ENCODE peak calls at places on chromosomes 11 and 22, in six cellular contexts. M, N, X, E, O and F are unnamed samples.

GRCh38 chr11:19306570-19306969 is 65.8 kb upstream of the E2F8 start:
- DNase-seq in M (no peak), X (no peak), N (no peak), O (no peak), E (no peak), F (no peak)

GRCh38 chr11:130428271-130428670 is at the start of gene ADAMTS8:
- DNase-seq in O (no peak), E (no peak), X (no peak), N (no peak), M (no peak), F (no peak)

GRCh38 chr22:23553922-23554870 is 25.9 kb downstream of the IGLL1 start:
- DNase-seq in X (no peak), O (no peak), M (no peak), N (no peak), E (no peak), F (no peak)

GRCh38 chr22:50726643-50727340 is 11.2 kb upstream of the ACR start:
- DNase-seq in N (no peak), X (no peak), O (no peak), M (no peak), E (no peak), F (no peak)

GRCh38 chr11:42923651-42924050 is 388.1 kb upstream of the API5 start:
- DNase-seq in O (no peak), E (no peak), X (no peak), M (no peak), N (no peak), F (no peak)

GRCh38 chr11:15663778-15664218 is 549.1 kb downstream of the INSC start:
- DNase-seq in M (no peak), X (no peak), O (no peak), N (no peak), E (no peak), F (no peak)

GRCh38 chr11:105609341-105609781 is 512 bp upstream of the GRIA4 start:
- DNase-seq in E (peak), X (no peak), N (no peak), O (peak), M (peak), F (peak)

GRCh38 chr11:103877221-103877620 is 159.2 kb upstream of the DDI1 start:
- DNase-seq in N (no peak), E (no peak), O (no peak), X (no peak), M (peak), F (peak)

GRCh38 chr11:117273550-117274289 is 17.4 kb upstream of the BACE1-AS start:
- DNase-seq in X (peak), N (peak), M (peak), O (peak), E (peak), F (peak)

GRCh38 chr11:124897681-124898680 is at the start of gene ROBO4:
- DNase-seq in N (peak), E (peak), X (peak), O (peak), M (peak), F (peak)

GRCh38 chr22:43155789-43156188 is 4.4 kb downstream of the TSPO start:
- DNase-seq in M (no peak), E (no peak), X (no peak), N (no peak), O (peak), F (no peak)

GRCh38 chr22:24553597-24554315 is 1.2 kb downstream of the GUCD1 start:
- DNase-seq in M (peak), E (no peak), O (peak), N (no peak), X (no peak), F (peak)

GRCh38 chr11:9263840-9264380 is 1.2 kb downstream of the DENND5A start:
- DNase-seq in O (no peak), N (no peak), M (peak), E (no peak), X (no peak), F (no peak)

GRCh38 chr11:72520815-72521214 is 86.5 kb upstream of the CLPB start:
- DNase-seq in X (no peak), N (no peak), M (no peak), O (no peak), E (no peak), F (no peak)

GRCh38 chr22:23533328-23533762 is 46.7 kb downstream of the IGLL1 start:
- DNase-seq in N (no peak), M (peak), X (no peak), E (peak), O (peak), F (no peak)

GRCh38 chr22:49907807-49908206 is 10.4 kb downstream of the ALG12 start:
- DNase-seq in O (no peak), N (no peak), E (no peak), X (no peak), M (no peak), F (no peak)

GRCh38 chr11:117807482-117808272 is 10.7 kb upstream of the DSCAML1 start:
- DNase-seq in X (no peak), O (peak), N (no peak), E (peak), M (peak), F (peak)

GRCh38 chr22:18070041-18070440 is 7.7 kb upstream of the PEX26 start:
- DNase-seq in O (no peak), E (no peak), M (no peak), X (no peak), N (no peak), F (no peak)

GRCh38 chr11:37141707-37142106 is 543.7 kb upstream of the RAG2 start:
- DNase-seq in X (no peak), E (no peak), M (no peak), O (peak), N (no peak), F (no peak)

GRCh38 chr11:106697058-106697457 is 321.2 kb downstream of the GUCY1A2 start:
- DNase-seq in M (peak), O (peak), X (peak), E (peak), N (peak), F (peak)

GRCh38 chr11:131691558-131692041 is 321.2 kb downstream of the NTM start:
- DNase-seq in M (peak), O (peak), N (no peak), E (peak), X (no peak), F (no peak)

GRCh38 chr11:114501901-114502300 is 57.8 kb downstream of the NXPE1 start:
- DNase-seq in O (peak), N (no peak), E (peak), X (no peak), M (no peak), F (no peak)

GRCh38 chr11:110962907-110963306 is 250.7 kb upstream of the ARHGAP20 start:
- DNase-seq in E (no peak), M (peak), X (no peak), N (no peak), O (no peak), F (peak)

GRCh38 chr11:123057604-123058305 is 4.2 kb downstream of the HSPA8 start:
- DNase-seq in O (no peak), E (no peak), M (no peak), X (no peak), N (no peak), F (no peak)

GRCh38 chr11:128299132-128299726 is 288.1 kb downstream of the ETS1 start:
- DNase-seq in M (peak), X (peak), O (peak), N (peak), E (peak), F (peak)

GRCh38 chr11:65417702-65418430 is 4.7 kb upstream of the NEAT1 start:
- DNase-seq in N (no peak), M (peak), O (peak), E (peak), X (no peak), F (peak)

DNA sequence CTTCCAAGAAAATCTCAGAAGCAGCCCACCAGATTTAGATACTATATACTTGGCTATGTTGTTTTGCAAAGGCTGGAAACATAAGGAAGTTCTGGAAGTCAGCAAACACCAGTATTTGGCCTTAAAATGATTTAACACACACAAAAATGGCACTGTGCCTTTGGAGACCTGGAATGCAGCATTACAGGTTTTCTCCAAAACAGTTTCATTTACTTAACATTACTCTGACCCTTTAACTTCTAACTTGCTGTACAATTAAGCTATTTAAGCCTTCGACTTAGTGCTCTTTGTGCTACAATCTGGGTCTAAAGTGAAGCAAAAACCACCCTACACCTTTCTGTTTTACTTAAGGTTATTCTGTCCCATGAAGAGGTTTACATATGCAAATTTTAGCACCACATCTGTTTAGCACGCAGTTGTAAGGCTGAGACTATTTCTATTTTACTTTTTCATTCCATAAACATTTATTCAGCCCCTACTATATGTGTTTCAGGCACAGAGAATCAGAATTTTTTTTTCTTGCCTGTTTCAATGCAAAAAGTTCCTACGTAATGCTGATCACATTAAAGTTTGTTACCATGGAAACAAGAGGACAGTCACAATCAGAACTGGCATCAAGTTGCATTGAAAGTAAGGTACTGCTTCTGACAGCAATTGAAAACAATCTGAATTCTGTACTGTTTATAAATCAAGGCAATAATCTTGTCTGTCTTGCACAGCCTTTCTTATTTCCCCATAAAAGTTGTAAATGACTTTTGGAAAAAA is 70.3 kb downstream of the MAML2 start:
- DNase-seq in N (no peak), O (peak), X (no peak), M (peak), E (peak), F (peak)
- TF ChIP-seq CTCF in N (no peak), O (no peak), X (no peak), M (no peak), E (no peak), F (no peak)

GRCh38 chr22:19522881-19523239 is 1.4 kb downstream of the CLDN5 start:
- DNase-seq in O (no peak), E (no peak), N (no peak), X (no peak), M (no peak), F (no peak)
- H3K4me3 ChIP-seq in O (no peak), E (no peak), N (no peak), X (no peak), M (peak), F (peak)

GRCh38 chr22:28442264-28442950 is 237.2 kb downstream of the TTC28 start:
- DNase-seq in X (no peak), N (no peak), E (peak), O (peak), M (peak), F (peak)
- TF ChIP-seq CTCF in X (peak), N (peak), E (peak), O (peak), M (peak), F (peak)

DNA sequence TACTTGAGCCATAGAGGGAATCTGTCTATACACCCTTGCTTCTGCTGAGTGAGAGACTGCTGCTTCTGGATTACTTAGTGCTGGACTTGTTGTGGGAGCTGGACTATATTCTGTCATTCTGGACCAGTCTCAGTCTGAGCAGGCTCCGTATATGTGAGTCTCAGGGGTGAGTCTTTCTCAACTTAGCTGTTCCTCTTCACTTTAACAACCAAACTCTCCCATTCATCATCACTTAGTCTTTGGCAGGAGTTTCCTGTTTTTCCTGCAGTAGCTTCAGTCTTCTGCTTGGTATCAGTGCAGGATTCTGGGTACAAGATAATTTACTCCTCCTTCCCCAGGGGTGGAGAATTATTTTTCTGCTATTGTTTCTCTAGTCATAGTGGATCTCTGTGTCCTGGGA is 779.5 kb downstream of the METTL15 start:
- DNase-seq in E (no peak), N (no peak), O (peak), M (no peak), X (peak), F (no peak)
- H3K4me3 ChIP-seq in E (no peak), N (no peak), O (no peak), M (no peak), X (no peak), F (no peak)

GRCh38 chr11:86596861-86597632 is 75.4 kb downstream of the ME3 start:
- DNase-seq in N (no peak), M (peak), E (no peak), X (no peak), O (no peak), F (peak)

GRCh38 chr11:86595401-86595800 is 77.0 kb downstream of the ME3 start:
- DNase-seq in N (no peak), M (no peak), X (no peak), O (no peak), E (peak), F (no peak)

GRCh38 chr11:86593833-86594232 is 78.6 kb downstream of the ME3 start:
- DNase-seq in X (no peak), N (no peak), O (no peak), M (no peak), E (peak), F (no peak)

GRCh38 chr11:86592659-86593451 is 79.6 kb downstream of the ME3 start:
- DNase-seq in N (no peak), M (peak), E (peak), O (peak), X (no peak), F (peak)

DNA sequence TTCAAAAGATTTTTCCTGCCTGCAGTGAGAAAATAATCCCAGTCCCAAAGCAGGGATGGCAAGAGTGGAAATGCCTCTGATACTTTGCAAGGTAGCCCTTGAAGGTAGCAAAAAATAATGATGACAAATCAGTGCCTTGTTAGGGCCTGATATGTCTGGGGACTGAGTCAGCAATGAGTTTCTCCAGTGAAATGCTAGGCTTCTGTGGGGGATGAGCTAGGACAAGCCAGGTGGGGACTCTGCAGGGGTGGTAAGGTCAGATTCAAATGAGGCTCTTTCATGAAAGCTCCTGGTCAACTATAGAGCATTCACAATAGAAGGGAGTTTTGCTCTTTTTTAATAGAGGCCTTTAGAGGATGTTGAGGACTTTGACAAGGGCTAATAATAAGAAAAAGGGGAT is 77.7 kb downstream of the ME3 start:
- DNase-seq in N (no peak), M (peak), E (peak), X (no peak), O (peak), F (no peak)
- TF ChIP-seq CTCF in N (no peak), M (no peak), E (no peak), X (no peak), O (no peak), F (no peak)

DNA sequence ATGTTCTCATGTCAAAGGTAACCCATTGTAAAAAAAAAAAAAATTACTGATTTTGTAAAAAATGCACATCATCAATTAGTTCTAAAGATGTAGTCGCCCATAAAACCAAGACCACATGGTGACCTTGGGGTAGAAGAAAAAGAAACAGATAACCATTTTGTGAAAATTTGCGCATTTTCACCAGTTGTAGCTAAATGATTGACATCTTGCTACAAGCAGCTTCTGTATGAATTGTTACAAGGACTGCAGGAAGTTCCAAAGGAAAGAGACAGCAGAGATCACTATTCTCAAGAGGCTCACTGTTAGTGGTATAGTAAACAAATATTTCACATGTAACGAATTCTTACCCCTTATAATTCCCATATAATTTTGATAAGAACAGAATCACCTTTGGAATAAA is 48.7 kb downstream of the MAML2 start:
- DNase-seq in M (no peak), E (no peak), X (no peak), N (no peak), O (no peak), F (no peak)
- H3K4me3 ChIP-seq in M (no peak), E (no peak), X (no peak), N (no peak), O (no peak), F (no peak)

DNA sequence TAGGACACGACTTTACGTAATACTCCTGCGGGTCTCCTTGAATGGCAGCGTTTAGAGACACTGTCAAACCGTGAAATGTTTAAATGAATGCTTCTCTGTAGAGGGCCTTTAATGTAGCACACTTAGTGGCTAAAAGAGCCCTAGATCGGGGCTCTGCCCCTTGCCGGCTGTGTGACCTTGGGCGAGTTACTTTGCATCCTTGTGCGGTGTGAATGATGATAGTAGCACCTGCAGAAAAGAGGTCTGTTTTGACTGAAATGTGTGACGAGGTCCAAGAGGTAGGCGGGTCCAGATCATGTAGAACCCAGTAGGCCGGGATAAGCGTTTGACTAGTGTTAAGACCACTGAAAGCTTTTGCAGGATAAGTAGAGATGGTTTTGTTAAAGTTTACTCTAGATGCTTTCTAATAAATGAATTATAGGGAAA is 866 bp downstream of the MED17 start:
- DNase-seq in O (no peak), X (no peak), M (no peak), E (no peak), N (no peak), F (no peak)
- TF ChIP-seq CTCF in O (no peak), X (no peak), M (no peak), E (no peak), N (no peak), F (no peak)

GRCh38 chr11:60973699-60974098 is 2.2 kb downstream of the CD6 start:
- DNase-seq in N (no peak), M (no peak), X (no peak), O (no peak), E (no peak), F (no peak)

GRCh38 chr11:60970890-60971289 is 590 bp upstream of the CD6 start:
- DNase-seq in X (no peak), O (no peak), M (no peak), E (no peak), N (no peak), F (no peak)

GRCh38 chr11:60972182-60973030 is 926 bp downstream of the CD6 start:
- DNase-seq in O (no peak), N (no peak), E (no peak), X (no peak), M (no peak), F (no peak)

GRCh38 chr11:60970369-60970774 is 1.1 kb upstream of the CD6 start:
- DNase-seq in O (peak), M (peak), X (no peak), E (peak), N (no peak), F (peak)

DNA sequence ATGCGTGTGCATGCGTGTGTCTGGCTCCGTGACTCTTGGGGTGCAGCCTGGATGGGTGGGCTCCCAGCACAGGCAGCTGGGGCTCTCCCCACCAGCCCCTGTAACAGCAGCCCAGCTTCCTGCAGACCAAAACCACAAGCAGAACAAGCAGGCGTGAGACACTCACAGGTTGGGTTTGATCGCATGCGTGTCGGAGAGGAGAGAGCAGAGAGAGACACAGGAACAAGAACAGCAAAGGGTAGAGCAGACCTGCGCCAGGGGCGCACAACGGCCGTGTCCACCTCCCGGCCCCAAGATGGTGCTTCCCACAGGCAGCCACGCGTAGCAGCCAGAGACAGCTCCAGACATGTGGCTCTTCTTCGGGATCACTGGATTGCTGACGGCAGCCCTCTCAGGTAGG is at the start of gene CD6:
- DNase-seq in X (no peak), N (no peak), O (no peak), E (no peak), M (no peak), F (no peak)
- H3K4me3 ChIP-seq in X (no peak), N (no peak), O (no peak), E (no peak), M (no peak), F (no peak)

DNA sequence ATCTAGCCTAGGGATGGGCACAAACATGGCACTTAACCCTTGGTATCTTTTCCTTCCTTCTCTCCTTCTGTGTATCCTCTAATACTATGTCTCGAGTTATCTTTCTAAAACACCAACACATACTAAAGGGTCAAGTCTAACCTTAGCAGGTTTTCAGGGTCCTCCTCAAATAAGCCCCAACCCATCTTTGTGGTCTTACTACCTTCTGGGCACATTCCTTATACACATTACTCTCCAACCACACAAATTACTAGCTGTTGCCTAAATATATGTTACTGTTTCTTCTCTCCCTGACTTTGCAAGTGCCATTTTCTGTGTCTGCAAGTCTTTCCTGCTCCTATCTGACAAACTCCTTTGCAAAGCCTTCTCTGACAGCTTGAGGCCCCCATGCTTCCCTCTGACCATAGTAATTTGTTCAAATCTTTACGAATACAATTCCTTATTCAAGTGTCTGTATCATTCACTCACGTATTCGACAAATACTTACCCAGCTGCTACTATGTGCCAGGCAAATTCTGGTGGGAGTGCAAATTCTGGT is 15.8 kb upstream of the NUP160 start:
- DNase-seq in X (no peak), M (no peak), E (no peak), O (no peak), N (no peak), F (no peak)
- TF ChIP-seq CTCF in X (no peak), M (no peak), E (no peak), O (no peak), N (no peak), F (no peak)